ENCODE peak calls at places on chromosome 1, in ten cellular contexts. F, Z, J, K, L, A, Y, E, T and Q are unnamed samples.

GRCh38 chr1:53769780-53770179 is 30.8 kb upstream of the GLIS1 start:
- DNase-seq in F (no peak), Z (no peak), J (no peak), K (no peak), L (no peak), A (no peak), Y (peak; percentile 84), E (no peak), T (no peak), Q (no peak)

GRCh38 chr1:66556161-66556611 is 22.2 kb downstream of the SGIP1 start:
- DNase-seq in F (no peak), Z (no peak), J (no peak), K (no peak), L (no peak), A (no peak), Y (no peak), E (no peak), T (no peak), Q (no peak)

GRCh38 chr1:203268901-203269653 is 36.2 kb upstream of the BTG2 start:
- DNase-seq in F (no peak), Z (no peak), J (no peak), K (peak; percentile 65), L (no peak), A (peak; percentile 64), Y (peak; percentile 91), E (peak; percentile 43), T (no peak), Q (no peak)

GRCh38 chr1:226681652-226682493 is 57.2 kb downstream of the ITPKB start:
- DNase-seq in F (no peak), Z (no peak), J (no peak), K (no peak), L (no peak), A (no peak), Y (no peak), E (no peak), T (no peak), Q (no peak)

GRCh38 chr1:212430955-212431394 is 1.7 kb upstream of the NENF start:
- DNase-seq in F (no peak), Z (no peak), J (no peak), K (no peak), L (no peak), A (no peak), Y (no peak), E (no peak), T (no peak), Q (peak; percentile 72)

GRCh38 chr1:12413664-12414410 is 184.0 kb downstream of the VPS13D start:
- DNase-seq in F (no peak), Z (no peak), J (no peak), K (no peak), L (no peak), A (no peak), Y (no peak), E (no peak), T (no peak), Q (no peak)

GRCh38 chr1:57285979-57286378 is 137.9 kb downstream of the DAB1 start:
- DNase-seq in F (no peak), Z (no peak), J (no peak), K (no peak), L (no peak), A (no peak), Y (no peak), E (no peak), T (no peak), Q (no peak)

GRCh38 chr1:218930879-218931278 is 242.8 kb upstream of the LYPLAL1 start:
- DNase-seq in F (no peak), Z (no peak), J (no peak), K (no peak), L (no peak), A (no peak), Y (no peak), E (no peak), T (no peak), Q (no peak)

GRCh38 chr1:46044116-46044515 is 88.3 kb downstream of the PIK3R3 start:
- DNase-seq in F (no peak), Z (no peak), J (no peak), K (no peak), L (no peak), A (no peak), Y (no peak), E (no peak), T (no peak), Q (no peak)

GRCh38 chr1:52523376-52523775 is 29.5 kb downstream of the TUT4 start:
- DNase-seq in F (no peak), Z (no peak), J (no peak), K (no peak), L (no peak), A (no peak), Y (peak; percentile 36), E (no peak), T (no peak), Q (no peak)

GRCh38 chr1:82371844-82372498 is 571.2 kb downstream of the ADGRL2 start:
- DNase-seq in F (no peak), Z (no peak), J (no peak), K (no peak), L (no peak), A (no peak), Y (no peak), E (no peak), T (no peak), Q (no peak)

GRCh38 chr1:67060811-67061218 is 6.9 kb upstream of the SLC35D1 start:
- DNase-seq in F (no peak), Z (no peak), J (peak; percentile 13), K (no peak), L (no peak), A (peak; percentile 68), Y (peak; percentile 97), E (no peak), T (no peak), Q (no peak)

GRCh38 chr1:20271498-20272400 is 18.9 kb upstream of the VWA5B1 start:
- DNase-seq in F (peak; percentile 65), Z (no peak), J (no peak), K (no peak), L (no peak), A (no peak), Y (no peak), E (no peak), T (no peak), Q (no peak)

GRCh38 chr1:39214021-39214713 is 9.7 kb downstream of the MACF1 start:
- DNase-seq in F (no peak), Z (peak; percentile 46), J (no peak), K (no peak), L (no peak), A (no peak), Y (peak; percentile 69), E (no peak), T (no peak), Q (no peak)

GRCh38 chr1:88472283-88472682 is 211.8 kb upstream of the PKN2 start:
- DNase-seq in F (no peak), Z (peak; percentile 40), J (no peak), K (no peak), L (no peak), A (no peak), Y (no peak), E (no peak), T (no peak), Q (no peak)

GRCh38 chr1:43271186-43272118 is 1.7 kb downstream of the TMEM125 start:
- DNase-seq in F (no peak), Z (no peak), J (no peak), K (peak; percentile 37), L (no peak), A (no peak), Y (no peak), E (no peak), T (no peak), Q (no peak)

GRCh38 chr1:211353562-211354212 is 27.1 kb downstream of the TRAF5 start:
- DNase-seq in F (no peak), Z (no peak), J (no peak), K (no peak), L (no peak), A (no peak), Y (no peak), E (no peak), T (no peak), Q (no peak)

GRCh38 chr1:222711319-222712252 is 705 bp downstream of the AIDA start:
- DNase-seq in F (peak; percentile 48), Z (peak; percentile 65), J (peak; percentile 54), K (peak; percentile 59), L (peak; percentile 10), A (peak; percentile 37), Y (peak; percentile 86), E (peak; percentile 42), T (peak; percentile 81), Q (peak; percentile 66)

GRCh38 chr1:159913451-159914192 is 11.7 kb downstream of the TAGLN2 start:
- DNase-seq in F (no peak), Z (no peak), J (peak; percentile 61), K (peak; percentile 85), L (no peak), A (no peak), Y (no peak), E (no peak), T (no peak), Q (no peak)

GRCh38 chr1:86788300-86789206 is 84.2 kb downstream of the SH3GLB1 start:
- DNase-seq in F (no peak), Z (no peak), J (no peak), K (no peak), L (no peak), A (no peak), Y (peak; percentile 81), E (no peak), T (no peak), Q (no peak)

GRCh38 chr1:54571326-54571725 is 23.3 kb downstream of the ACOT11 start:
- DNase-seq in F (no peak), Z (no peak), J (no peak), K (no peak), L (no peak), A (no peak), Y (no peak), E (no peak), T (no peak), Q (no peak)

GRCh38 chr1:207813946-207814345 is 62.1 kb downstream of the CD46 start:
- DNase-seq in F (no peak), Z (no peak), J (no peak), K (no peak), L (no peak), A (no peak), Y (no peak), E (no peak), T (no peak), Q (no peak)

GRCh38 chr1:39727932-39728317 is 10.8 kb upstream of the PPIE start:
- DNase-seq in F (no peak), Z (no peak), J (no peak), K (no peak), L (no peak), A (no peak), Y (no peak), E (no peak), T (no peak), Q (no peak)

GRCh38 chr1:7293702-7294630 is 477.1 kb upstream of the VAMP3 start:
- DNase-seq in F (no peak), Z (no peak), J (no peak), K (peak; percentile 58), L (no peak), A (no peak), Y (no peak), E (no peak), T (no peak), Q (no peak)

GRCh38 chr1:153567621-153568366 is 2.1 kb upstream of the S100A2 start:
- DNase-seq in F (no peak), Z (no peak), J (peak; percentile 15), K (peak; percentile 53), L (no peak), A (peak; percentile 59), Y (no peak), E (no peak), T (no peak), Q (no peak)

GRCh38 chr1:209670441-209671082 is 4.7 kb upstream of the G0S2 start:
- DNase-seq in F (no peak), Z (no peak), J (no peak), K (no peak), L (no peak), A (no peak), Y (no peak), E (no peak), T (no peak), Q (no peak)

GRCh38 chr1:162475539-162476185 is 22.0 kb upstream of the UHMK1 start:
- DNase-seq in F (no peak), Z (no peak), J (no peak), K (peak; percentile 63), L (no peak), A (no peak), Y (no peak), E (no peak), T (no peak), Q (no peak)

GRCh38 chr1:89890085-89890754 is 69.4 kb downstream of the LRRC8D start:
- DNase-seq in F (no peak), Z (no peak), J (peak; percentile 23), K (no peak), L (no peak), A (peak; percentile 28), Y (peak; percentile 67), E (no peak), T (peak; percentile 40), Q (no peak)